ENCODE peak calls at places on chromosomes 13 and 19, in four cellular contexts. J, V, K and X are unnamed samples.

GRCh38 chr13:20927858-20928257 is 25.3 kb upstream of the XPO4 start:
- DNase-seq in J (no peak), V (no peak), K (no peak), X (no peak)

GRCh38 chr13:112227031-112227430 is 149.1 kb upstream of the SPACA7 start:
- DNase-seq in J (no peak), V (no peak), K (no peak), X (no peak)

GRCh38 chr13:74230984-74231443 is 96.8 kb upstream of the KLF12 start:
- DNase-seq in J (no peak), V (no peak), K (no peak), X (no peak)

GRCh38 chr13:31485651-31486051 is 253.7 kb upstream of the RXFP2 start:
- DNase-seq in J (no peak), V (no peak), K (no peak), X (no peak)

GRCh38 chr19:18204394-18205179 is 745 bp upstream of the RAB3A start:
- DNase-seq in J (peak), V (no peak), K (peak), X (no peak)

GRCh38 chr19:14786421-14786851 is 8.1 kb upstream of the ADGRE2 start:
- DNase-seq in J (peak), V (peak), K (peak), X (peak)

GRCh38 chr13:87124785-87125074 is 546.4 kb upstream of the SLITRK5 start:
- DNase-seq in J (no peak), V (no peak), K (no peak), X (no peak)

GRCh38 chr19:55647732-55648656 is at the start of gene CCDC106:
- DNase-seq in J (peak), V (peak), K (peak), X (peak)

GRCh38 chr19:18093439-18094161 is 4.0 kb upstream of the MAST3 start:
- DNase-seq in J (no peak), V (peak), K (no peak), X (no peak)

GRCh38 chr13:102020611-102021216 is 381.1 kb downstream of the FGF14 start:
- DNase-seq in J (no peak), V (no peak), K (no peak), X (no peak)

GRCh38 chr13:40812102-40812501 is 22.7 kb downstream of the SLC25A15 start:
- DNase-seq in J (no peak), V (peak), K (no peak), X (peak)

GRCh38 chr19:42816901-42817300 is 51.4 kb upstream of the PSG8 start:
- DNase-seq in J (no peak), V (no peak), K (no peak), X (no peak)

GRCh38 chr13:84470528-84470927 is 588.3 kb upstream of the SLITRK1 start:
- DNase-seq in J (no peak), V (no peak), K (no peak), X (no peak)

GRCh38 chr19:46428278-46429141 is at the start of gene PNMA8C:
- DNase-seq in J (peak), V (peak), K (peak), X (peak)

GRCh38 chr13:27395007-27395510 is 29.4 kb upstream of the GTF3A start:
- DNase-seq in J (no peak), V (no peak), K (no peak), X (no peak)

GRCh38 chr19:15945301-15945700 is 3.5 kb upstream of the OR10H4 start:
- DNase-seq in J (no peak), V (no peak), K (no peak), X (no peak)

GRCh38 chr19:33193864-33194362 is at the start of gene LRP3:
- DNase-seq in J (peak), V (no peak), K (no peak), X (no peak)

GRCh38 chr19:58544591-58545285 is 874 bp downstream of the TRIM28 start:
- DNase-seq in J (peak), V (peak), K (peak), X (peak)

GRCh38 chr13:113658836-113659235 is 838 bp upstream of the ATP4B start:
- DNase-seq in J (no peak), V (no peak), K (no peak), X (no peak)

GRCh38 chr13:113655358-113656014 is 2.5 kb downstream of the ATP4B start:
- DNase-seq in J (peak), V (no peak), K (no peak), X (no peak)

GRCh38 chr13:109790951-109791605 is 4.7 kb upstream of the IRS2 start:
- DNase-seq in J (no peak), V (peak), K (peak), X (no peak)

GRCh38 chr13:28753208-28753892 is 34.6 kb upstream of the SLC46A3 start:
- DNase-seq in J (peak), V (no peak), K (no peak), X (no peak)

GRCh38 chr19:22530042-22530441 is 104.1 kb upstream of the ZNF492 start:
- DNase-seq in J (no peak), V (no peak), K (no peak), X (no peak)

GRCh38 chr19:33234736-33235135 is 9.1 kb upstream of the SLC7A10 start:
- DNase-seq in J (no peak), V (no peak), K (no peak), X (no peak)

DNA sequence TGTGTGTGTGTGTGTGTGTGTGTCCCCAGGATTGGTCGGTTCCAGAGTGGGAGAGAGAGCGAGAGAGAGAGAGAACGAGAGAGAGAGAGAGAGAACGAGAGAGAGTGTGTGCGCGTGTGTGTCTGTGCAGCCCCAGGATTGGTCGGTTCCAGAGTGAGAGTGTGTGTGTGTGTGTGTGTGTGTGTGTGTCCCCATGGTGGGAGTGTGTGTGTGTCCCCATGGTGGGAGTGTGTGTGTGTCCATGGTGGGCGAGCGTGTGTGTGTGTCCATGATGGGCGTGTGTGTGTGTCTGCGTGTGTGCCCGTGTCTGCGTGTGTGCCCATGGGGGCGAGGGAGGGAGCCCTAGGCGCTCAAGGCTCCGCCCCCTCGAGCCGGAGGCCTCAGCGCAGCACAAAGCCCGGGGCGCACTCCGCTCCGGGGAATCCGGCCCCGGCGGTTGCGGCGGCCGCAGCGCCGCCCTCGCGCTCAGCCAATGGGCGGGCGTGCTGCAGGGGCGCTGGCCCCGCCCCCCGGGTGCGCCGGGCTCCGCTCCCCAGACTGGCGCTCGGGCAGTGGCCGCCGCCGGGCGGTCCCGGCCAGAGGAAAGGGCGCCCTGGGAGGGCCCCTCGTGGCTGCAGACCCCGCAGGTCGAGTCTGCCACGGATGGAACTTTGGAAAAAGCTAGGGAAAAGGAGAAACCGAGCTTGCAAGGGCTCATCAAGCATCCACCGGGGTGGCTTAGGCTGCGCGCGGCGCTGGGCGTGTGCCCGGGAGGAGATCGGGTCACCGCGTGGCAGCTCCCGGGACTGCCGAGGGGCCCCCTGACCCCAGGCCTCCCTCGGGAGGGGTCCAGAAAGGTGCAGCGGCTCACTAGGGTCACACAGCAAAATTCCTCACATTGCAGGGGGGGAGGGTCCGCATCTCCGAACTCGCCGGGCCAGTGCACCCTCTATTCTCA is 96.2 kb downstream of the INSR start:
- DNase-seq in J (peak), V (peak), K (peak), X (peak)
- TF ChIP-seq CTCF in J (no peak), V (no peak), K (no peak), X (no peak)

GRCh38 chr19:51809787-51810186 is 14.8 kb downstream of the FPR3 start:
- DNase-seq in J (no peak), V (no peak), K (no peak), X (no peak)

GRCh38 chr19:51810228-51810627 is 15.3 kb downstream of the FPR3 start:
- DNase-seq in J (no peak), V (no peak), K (no peak), X (no peak)

GRCh38 chr19:51807111-51807701 is 12.2 kb downstream of the FPR3 start:
- DNase-seq in J (peak), V (no peak), K (no peak), X (no peak)

GRCh38 chr19:51807925-51808324 is 13.0 kb downstream of the FPR3 start:
- DNase-seq in J (no peak), V (no peak), K (no peak), X (no peak)

GRCh38 chr19:51808333-51808986 is 13.5 kb downstream of the FPR3 start:
- DNase-seq in J (no peak), V (no peak), K (no peak), X (no peak)
- TF ChIP-seq CTCF in J (no peak), V (no peak), K (no peak), X (no peak)

DNA sequence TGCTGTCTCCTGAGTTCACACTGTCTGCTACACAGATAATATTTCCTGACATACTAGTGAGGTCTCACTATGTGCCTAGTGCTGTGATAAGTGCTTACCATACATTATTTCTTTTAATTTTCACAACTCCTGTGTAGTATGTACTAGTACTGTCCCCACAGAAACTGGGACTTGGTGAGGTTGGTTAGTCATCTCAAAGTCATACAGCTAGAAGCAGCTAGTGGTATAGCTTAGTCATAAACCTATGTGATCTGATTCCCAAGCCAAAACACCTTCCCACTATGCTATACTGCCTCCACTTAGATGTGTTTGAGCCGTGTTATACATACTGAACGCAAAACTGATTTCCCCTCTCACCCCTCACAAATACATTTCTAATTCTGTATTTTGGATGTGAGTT is 10.5 kb downstream of the MTMR6 start:
- DNase-seq in J (no peak), V (no peak), K (no peak), X (no peak)
- TF ChIP-seq CTCF in J (no peak), V (no peak), K (no peak), X (no peak)

GRCh38 chr19:6022570-6023049 is 44.7 kb upstream of the RANBP3 start:
- DNase-seq in J (no peak), V (no peak), K (no peak), X (no peak)

GRCh38 chr19:6020166-6020967 is 42.4 kb upstream of the RANBP3 start:
- DNase-seq in J (no peak), V (no peak), K (no peak), X (no peak)

GRCh38 chr19:6020972-6021805 is 43.2 kb upstream of the RANBP3 start:
- DNase-seq in J (no peak), V (no peak), K (no peak), X (no peak)

GRCh38 chr19:6023085-6023682 is 45.2 kb upstream of the RANBP3 start:
- DNase-seq in J (no peak), V (no peak), K (no peak), X (no peak)

GRCh38 chr19:6021878-6022569 is 44.1 kb upstream of the RANBP3 start:
- DNase-seq in J (peak), V (peak), K (peak), X (peak)
- TF ChIP-seq CTCF in J (peak), V (peak), K (peak), X (peak)

GRCh38 chr19:49683814-49684250 is 5.6 kb upstream of the ADM5 start:
- DNase-seq in J (no peak), V (no peak), K (no peak), X (no peak)

GRCh38 chr19:49685845-49686332 is 3.5 kb upstream of the ADM5 start:
- DNase-seq in J (no peak), V (no peak), K (no peak), X (no peak)

GRCh38 chr19:49684983-49685553 is 4.3 kb upstream of the ADM5 start:
- DNase-seq in J (no peak), V (no peak), K (no peak), X (no peak)

GRCh38 chr19:49682274-49682673 is 5.2 kb downstream of the PRMT1 start:
- DNase-seq in J (no peak), V (no peak), K (no peak), X (no peak)

GRCh38 chr19:49684251-49684982 is 5.0 kb upstream of the ADM5 start:
- DNase-seq in J (peak), V (no peak), K (no peak), X (peak)
- TF ChIP-seq CTCF in J (peak), V (peak), K (no peak), X (peak)

GRCh38 chr13:70964124-70964523 is 855.9 kb upstream of the KLHL1 start:
- DNase-seq in J (no peak), V (no peak), K (no peak), X (no peak)

GRCh38 chr13:70959376-70959775 is 851.1 kb upstream of the KLHL1 start:
- DNase-seq in J (no peak), V (no peak), K (no peak), X (no peak)

GRCh38 chr13:70960841-70961443 is 852.7 kb upstream of the KLHL1 start:
- DNase-seq in J (no peak), V (peak), K (no peak), X (peak)
- TF ChIP-seq CTCF in J (no peak), V (peak), K (no peak), X (peak)

DNA sequence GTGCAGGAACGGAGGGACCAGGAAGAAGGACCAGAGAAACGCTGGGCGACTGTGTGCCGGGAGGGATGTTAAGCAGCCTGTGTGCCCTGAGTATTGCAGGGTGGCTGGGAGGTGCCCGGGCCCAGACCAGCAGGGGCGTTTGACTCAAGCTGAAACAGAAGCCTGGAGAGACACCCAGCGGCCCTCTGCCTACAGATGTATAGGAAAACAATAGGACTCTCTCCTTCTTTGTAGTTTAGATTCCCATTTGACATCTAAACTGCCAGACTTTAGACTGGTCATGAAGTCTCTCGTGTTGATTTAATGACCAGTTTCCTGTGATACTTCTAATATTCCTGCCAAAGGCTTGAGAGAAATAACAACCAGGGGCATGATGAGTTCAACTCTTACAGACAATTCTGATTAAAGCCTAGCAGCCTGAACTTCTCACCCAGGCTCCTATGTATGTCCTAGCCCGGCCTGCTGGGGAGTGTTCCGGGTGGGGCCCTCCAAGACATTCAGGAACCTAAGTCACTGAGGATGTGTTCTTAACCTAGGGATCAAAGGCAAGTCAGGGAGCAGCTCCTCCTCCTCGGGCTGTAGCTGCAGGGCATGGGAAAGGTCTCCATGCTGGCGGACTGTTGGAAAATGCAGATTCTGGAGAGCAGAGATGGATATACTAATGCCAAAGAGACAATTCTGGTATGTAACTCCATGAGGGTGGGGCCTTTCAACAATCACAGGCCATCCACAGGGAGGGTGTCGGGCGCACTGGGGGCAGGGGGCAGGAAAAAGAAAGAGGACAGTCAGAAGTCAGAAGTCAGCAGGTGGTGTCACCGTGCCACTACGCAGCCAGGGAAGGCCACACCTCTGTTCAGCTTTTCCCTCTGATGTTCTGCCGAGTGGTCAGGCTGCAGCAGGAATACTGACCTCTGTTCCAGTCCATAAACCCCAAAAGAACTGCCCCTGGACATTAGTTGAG is 131.9 kb downstream of the STARD13 start:
- DNase-seq in J (no peak), V (peak), K (no peak), X (no peak)
- TF ChIP-seq CTCF in J (no peak), V (peak), K (no peak), X (no peak)

GRCh38 chr13:97512732-97513131 is 78.8 kb downstream of the RAP2A start:
- DNase-seq in J (no peak), V (no peak), K (no peak), X (no peak)
- TF ChIP-seq CTCF in J (no peak), V (no peak), K (no peak), X (no peak)